ENCODE peak calls at places on chromosome 18, in eight cellular contexts. One of them, this sample, is unnamed.

GRCh38 chr18:78792094-78792493 is 187.5 kb upstream of the SALL3 start:
- DNase-seq in A549: no peak
- DNase-seq in tibial artery: no peak
- DNase-seq in esophagus squamous epithelium: no peak
- DNase-seq in bronchial epithelial cell: no peak
- DNase-seq in neural progenitor cell: no peak
- DNase-seq in SK-N-SH: no peak
- DNase-seq in foreskin fibroblast: no peak
- DNase-seq in this sample: no peak

GRCh38 chr18:79309572-79310278 is 86.0 kb upstream of the NFATC1 start:
- DNase-seq in A549: no peak
- DNase-seq in tibial artery: no peak
- DNase-seq in esophagus squamous epithelium: no peak
- DNase-seq in bronchial epithelial cell: no peak
- DNase-seq in neural progenitor cell: no peak
- DNase-seq in SK-N-SH: no peak
- DNase-seq in foreskin fibroblast: peak; percentile 7
- DNase-seq in this sample: no peak

GRCh38 chr18:3449702-3450357 is at the start of gene TGIF1:
- DNase-seq in A549: no peak
- DNase-seq in tibial artery: peak; percentile 90
- DNase-seq in esophagus squamous epithelium: peak; percentile 45
- DNase-seq in bronchial epithelial cell: peak; percentile 54
- DNase-seq in neural progenitor cell: peak; percentile 92
- DNase-seq in SK-N-SH: peak; percentile 77
- DNase-seq in foreskin fibroblast: peak; percentile 80
- DNase-seq in this sample: no peak

GRCh38 chr18:63309422-63309821 is 10.1 kb downstream of the BCL2 start:
- DNase-seq in A549: no peak
- DNase-seq in tibial artery: no peak
- DNase-seq in esophagus squamous epithelium: no peak
- DNase-seq in bronchial epithelial cell: no peak
- DNase-seq in neural progenitor cell: no peak
- DNase-seq in SK-N-SH: no peak
- DNase-seq in foreskin fibroblast: no peak
- DNase-seq in this sample: no peak

GRCh38 chr18:47912794-47913594 is 17.5 kb downstream of the SMAD2 start:
- DNase-seq in A549: no peak
- DNase-seq in tibial artery: no peak
- DNase-seq in esophagus squamous epithelium: no peak
- DNase-seq in bronchial epithelial cell: no peak
- DNase-seq in neural progenitor cell: no peak
- DNase-seq in SK-N-SH: no peak
- DNase-seq in foreskin fibroblast: no peak
- DNase-seq in this sample: no peak

GRCh38 chr18:61554117-61554776 is 221.0 kb downstream of the CDH20 start:
- DNase-seq in A549: no peak
- DNase-seq in tibial artery: no peak
- DNase-seq in esophagus squamous epithelium: no peak
- DNase-seq in bronchial epithelial cell: no peak
- DNase-seq in neural progenitor cell: no peak
- DNase-seq in SK-N-SH: no peak
- DNase-seq in foreskin fibroblast: no peak
- DNase-seq in this sample: no peak

GRCh38 chr18:36321636-36322407 is 24.3 kb downstream of the FHOD3 start:
- DNase-seq in A549: no peak
- DNase-seq in tibial artery: no peak
- DNase-seq in esophagus squamous epithelium: no peak
- DNase-seq in bronchial epithelial cell: peak; percentile 70
- DNase-seq in neural progenitor cell: no peak
- DNase-seq in SK-N-SH: no peak
- DNase-seq in foreskin fibroblast: no peak
- DNase-seq in this sample: no peak

GRCh38 chr18:2597639-2598038 is 26.3 kb downstream of the NDC80 start:
- DNase-seq in A549: no peak
- DNase-seq in tibial artery: no peak
- DNase-seq in esophagus squamous epithelium: no peak
- DNase-seq in bronchial epithelial cell: no peak
- DNase-seq in neural progenitor cell: no peak
- DNase-seq in SK-N-SH: no peak
- DNase-seq in foreskin fibroblast: no peak
- DNase-seq in this sample: no peak

GRCh38 chr18:76495435-76496199 is 575 bp upstream of the ZNF516 start:
- DNase-seq in A549: peak; percentile 7
- DNase-seq in tibial artery: no peak
- DNase-seq in esophagus squamous epithelium: no peak
- DNase-seq in bronchial epithelial cell: no peak
- DNase-seq in neural progenitor cell: peak; percentile 79
- DNase-seq in SK-N-SH: peak; percentile 59
- DNase-seq in foreskin fibroblast: peak; percentile 50
- DNase-seq in this sample: no peak

GRCh38 chr18:70450658-70451253 is 161.9 kb downstream of the SOCS6 start:
- DNase-seq in A549: no peak
- DNase-seq in tibial artery: no peak
- DNase-seq in esophagus squamous epithelium: no peak
- DNase-seq in bronchial epithelial cell: peak; percentile 13
- DNase-seq in neural progenitor cell: no peak
- DNase-seq in SK-N-SH: peak; percentile 47
- DNase-seq in foreskin fibroblast: peak; percentile 2
- DNase-seq in this sample: no peak

GRCh38 chr18:79974025-79974424 is 9.6 kb downstream of the HSBP1L1 start:
- DNase-seq in A549: no peak
- DNase-seq in tibial artery: no peak
- DNase-seq in esophagus squamous epithelium: no peak
- DNase-seq in bronchial epithelial cell: no peak
- DNase-seq in neural progenitor cell: no peak
- DNase-seq in SK-N-SH: no peak
- DNase-seq in foreskin fibroblast: no peak
- DNase-seq in this sample: no peak

GRCh38 chr18:2589345-2590060 is 18.1 kb downstream of the NDC80 start:
- DNase-seq in A549: no peak
- DNase-seq in tibial artery: no peak
- DNase-seq in esophagus squamous epithelium: no peak
- DNase-seq in bronchial epithelial cell: peak; percentile 82
- DNase-seq in neural progenitor cell: no peak
- DNase-seq in SK-N-SH: no peak
- DNase-seq in foreskin fibroblast: no peak
- DNase-seq in this sample: no peak

GRCh38 chr18:31245820-31246219 is 72.1 kb upstream of the DSG1 start:
- DNase-seq in A549: no peak
- DNase-seq in tibial artery: no peak
- DNase-seq in esophagus squamous epithelium: no peak
- DNase-seq in bronchial epithelial cell: peak; percentile 86
- DNase-seq in neural progenitor cell: no peak
- DNase-seq in SK-N-SH: no peak
- DNase-seq in foreskin fibroblast: no peak
- DNase-seq in this sample: no peak

GRCh38 chr18:72584787-72585186 is 40.6 kb upstream of the CBLN2 start:
- DNase-seq in A549: no peak
- DNase-seq in tibial artery: no peak
- DNase-seq in esophagus squamous epithelium: no peak
- DNase-seq in bronchial epithelial cell: no peak
- DNase-seq in neural progenitor cell: no peak
- DNase-seq in SK-N-SH: no peak
- DNase-seq in foreskin fibroblast: no peak
- DNase-seq in this sample: no peak

GRCh38 chr18:65221736-65222135 is 529.1 kb upstream of the CDH7 start:
- DNase-seq in A549: no peak
- DNase-seq in tibial artery: no peak
- DNase-seq in esophagus squamous epithelium: no peak
- DNase-seq in bronchial epithelial cell: no peak
- DNase-seq in neural progenitor cell: no peak
- DNase-seq in SK-N-SH: no peak
- DNase-seq in foreskin fibroblast: no peak
- DNase-seq in this sample: no peak

DNA sequence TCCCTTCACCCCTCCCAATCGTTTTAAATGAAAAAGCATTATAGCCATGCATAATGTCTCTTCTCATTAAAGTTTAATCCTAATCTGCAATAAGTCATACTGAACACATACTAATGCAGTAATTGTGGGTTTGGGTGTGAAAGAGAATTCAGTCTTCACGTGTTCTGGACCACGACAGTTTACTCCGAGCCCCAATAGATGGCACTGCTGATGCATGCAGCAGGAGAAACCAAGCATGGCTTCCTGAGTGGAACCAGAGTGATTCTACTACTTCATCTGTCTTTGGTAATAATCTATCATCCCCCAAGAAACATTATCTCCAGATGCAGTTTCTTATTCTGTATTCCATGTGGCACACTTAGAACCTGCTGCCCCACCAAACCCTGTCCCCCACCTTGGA is 47.0 kb upstream of the LAMA1 start:
- DNase-seq in A549: peak; percentile 6
- DNase-seq in tibial artery: no peak
- DNase-seq in esophagus squamous epithelium: no peak
- DNase-seq in bronchial epithelial cell: no peak
- DNase-seq in neural progenitor cell: peak; percentile 34
- DNase-seq in SK-N-SH: no peak
- DNase-seq in foreskin fibroblast: peak; percentile 27
- DNase-seq in this sample: no peak
- TF ChIP-seq CTCF in A549: no peak
- TF ChIP-seq CTCF in tibial artery: no peak
- TF ChIP-seq CTCF in esophagus squamous epithelium: no peak
- TF ChIP-seq CTCF in bronchial epithelial cell: peak; percentile 7
- TF ChIP-seq CTCF in neural progenitor cell: peak; percentile 49
- TF ChIP-seq CTCF in SK-N-SH: peak; percentile 14
- TF ChIP-seq CTCF in foreskin fibroblast: peak; percentile 56
- TF ChIP-seq CTCF in this sample: peak; percentile 59

DNA sequence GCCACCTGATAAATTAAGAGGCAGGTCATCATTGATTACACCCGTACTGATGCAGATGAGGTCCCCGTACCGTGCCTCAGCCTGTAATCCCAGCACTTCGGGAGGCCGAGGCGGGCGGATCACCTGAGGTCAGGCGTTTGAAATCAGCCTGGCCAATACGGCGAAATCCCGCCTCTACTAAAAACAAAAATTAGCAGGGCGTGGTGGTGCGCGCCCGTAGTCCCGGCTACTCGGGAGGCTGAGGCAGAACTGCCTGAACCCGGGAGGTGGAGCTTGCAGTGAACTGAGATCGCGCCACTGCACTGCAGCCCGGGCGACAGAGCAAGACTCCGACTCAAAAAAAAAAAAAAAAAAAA is 683 bp upstream of the ENOSF1 start:
- DNase-seq in A549: no peak
- DNase-seq in tibial artery: no peak
- DNase-seq in esophagus squamous epithelium: no peak
- DNase-seq in bronchial epithelial cell: no peak
- DNase-seq in neural progenitor cell: no peak
- DNase-seq in SK-N-SH: no peak
- DNase-seq in foreskin fibroblast: no peak
- DNase-seq in this sample: no peak
- H3K4me3 ChIP-seq in A549: peak overlapping the region; percentile 80
- H3K4me3 ChIP-seq in tibial artery: peak overlapping the region; percentile 67
- H3K4me3 ChIP-seq in esophagus squamous epithelium: peak overlapping the region; percentile 74
- H3K4me3 ChIP-seq in bronchial epithelial cell: peak overlapping the region; percentile 72
- H3K4me3 ChIP-seq in neural progenitor cell: peak overlapping the region; percentile 60
- H3K4me3 ChIP-seq in SK-N-SH: no peak overlapping the region
- H3K4me3 ChIP-seq in foreskin fibroblast: peak overlapping the region; percentile 35
- H3K4me3 ChIP-seq in this sample: no peak overlapping the region

DNA sequence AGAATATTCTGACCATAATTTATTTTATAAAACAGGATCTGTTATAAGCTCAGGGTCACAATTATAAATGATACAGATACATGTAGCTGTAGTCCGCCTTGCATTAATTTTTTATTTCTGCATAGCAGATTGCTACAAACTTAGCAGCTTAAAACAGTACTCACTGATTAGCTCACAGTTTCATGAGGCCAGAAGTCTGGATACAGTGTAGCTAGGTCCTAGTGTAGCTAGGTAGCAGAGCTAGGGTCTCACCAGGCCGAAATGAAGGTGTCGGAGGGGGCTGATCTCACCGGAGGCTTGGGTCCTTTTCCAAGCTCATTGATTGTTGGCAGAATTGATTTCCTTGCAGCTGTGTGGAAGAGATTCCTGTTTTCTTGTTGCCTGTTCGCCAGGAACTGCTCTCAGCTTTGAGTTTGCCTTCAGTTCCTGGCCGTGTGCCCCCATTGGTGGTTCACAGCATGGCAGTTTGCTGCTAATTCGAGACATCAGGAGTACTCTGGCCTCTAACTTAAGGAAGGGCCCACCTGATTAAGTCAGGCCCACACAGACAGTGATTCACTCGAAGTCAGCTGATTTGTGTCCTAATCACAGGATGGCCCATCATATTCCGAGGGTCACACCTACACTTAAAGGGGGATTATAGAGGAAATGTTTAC is 18.4 kb downstream of the NAPG start:
- DNase-seq in A549: no peak
- DNase-seq in tibial artery: no peak
- DNase-seq in esophagus squamous epithelium: no peak
- DNase-seq in bronchial epithelial cell: no peak
- DNase-seq in neural progenitor cell: no peak
- DNase-seq in SK-N-SH: no peak
- DNase-seq in foreskin fibroblast: no peak
- DNase-seq in this sample: no peak
- TF ChIP-seq CTCF in A549: no peak
- TF ChIP-seq CTCF in tibial artery: no peak
- TF ChIP-seq CTCF in esophagus squamous epithelium: no peak
- TF ChIP-seq CTCF in bronchial epithelial cell: no peak
- TF ChIP-seq CTCF in neural progenitor cell: peak; percentile 24
- TF ChIP-seq CTCF in SK-N-SH: no peak
- TF ChIP-seq CTCF in foreskin fibroblast: no peak
- TF ChIP-seq CTCF in this sample: peak; percentile 18

GRCh38 chr18:8744038-8744437 is 38.7 kb downstream of the MTCL1 start:
- DNase-seq in A549: no peak
- DNase-seq in tibial artery: no peak
- DNase-seq in esophagus squamous epithelium: no peak
- DNase-seq in bronchial epithelial cell: no peak
- DNase-seq in neural progenitor cell: no peak
- DNase-seq in SK-N-SH: no peak
- DNase-seq in foreskin fibroblast: no peak
- DNase-seq in this sample: no peak

GRCh38 chr18:8744656-8745055 is 39.3 kb downstream of the MTCL1 start:
- DNase-seq in A549: no peak
- DNase-seq in tibial artery: no peak
- DNase-seq in esophagus squamous epithelium: no peak
- DNase-seq in bronchial epithelial cell: no peak
- DNase-seq in neural progenitor cell: no peak
- DNase-seq in SK-N-SH: no peak
- DNase-seq in foreskin fibroblast: no peak
- DNase-seq in this sample: no peak

GRCh38 chr18:8745355-8746014 is 40.1 kb downstream of the MTCL1 start:
- DNase-seq in A549: no peak
- DNase-seq in tibial artery: no peak
- DNase-seq in esophagus squamous epithelium: no peak
- DNase-seq in bronchial epithelial cell: no peak
- DNase-seq in neural progenitor cell: no peak
- DNase-seq in SK-N-SH: no peak
- DNase-seq in foreskin fibroblast: peak; percentile 72
- DNase-seq in this sample: no peak

GRCh38 chr18:8742382-8743361 is 37.3 kb downstream of the MTCL1 start:
- DNase-seq in A549: no peak
- DNase-seq in tibial artery: no peak
- DNase-seq in esophagus squamous epithelium: no peak
- DNase-seq in bronchial epithelial cell: no peak
- DNase-seq in neural progenitor cell: no peak
- DNase-seq in SK-N-SH: no peak
- DNase-seq in foreskin fibroblast: no peak
- DNase-seq in this sample: no peak

DNA sequence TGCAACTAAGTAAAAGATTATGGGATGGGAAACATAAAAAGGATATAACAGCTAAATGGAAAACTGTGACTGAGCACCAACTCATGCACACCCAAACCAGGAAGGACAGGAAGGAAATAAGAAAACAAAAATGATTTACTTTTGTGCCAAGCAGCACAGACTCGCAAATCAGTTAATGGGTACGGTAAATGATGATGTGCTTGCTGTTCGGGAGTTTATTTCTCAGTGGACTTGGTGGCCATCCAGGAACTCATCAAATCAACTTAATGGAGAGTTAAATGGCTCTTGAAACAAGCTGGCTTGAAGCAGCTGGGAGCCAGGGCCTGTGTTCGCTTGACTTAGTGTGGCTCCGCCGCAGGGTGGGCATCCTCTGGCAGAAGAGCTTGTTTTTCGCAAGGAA is 36.2 kb downstream of the MTCL1 start:
- DNase-seq in A549: no peak
- DNase-seq in tibial artery: no peak
- DNase-seq in esophagus squamous epithelium: no peak
- DNase-seq in bronchial epithelial cell: no peak
- DNase-seq in neural progenitor cell: no peak
- DNase-seq in SK-N-SH: no peak
- DNase-seq in foreskin fibroblast: no peak
- DNase-seq in this sample: no peak
- H3K4me3 ChIP-seq in A549: no peak overlapping the region
- H3K4me3 ChIP-seq in tibial artery: no peak overlapping the region
- H3K4me3 ChIP-seq in esophagus squamous epithelium: no peak overlapping the region
- H3K4me3 ChIP-seq in bronchial epithelial cell: no peak overlapping the region
- H3K4me3 ChIP-seq in neural progenitor cell: no peak overlapping the region
- H3K4me3 ChIP-seq in SK-N-SH: no peak overlapping the region
- H3K4me3 ChIP-seq in foreskin fibroblast: no peak overlapping the region
- H3K4me3 ChIP-seq in this sample: no peak overlapping the region